ENCODE peak calls at places on chromosomes 6 and 20, in seven cellular contexts. O, W, D, H, F, B and R are unnamed samples.
A peak's percentile ranks its signal among the peaks of the same experiment; 100 is the strongest.

GRCh38 chr20:41137412-41138216 is at the start of gene PLCG1:
- DNase-seq in D (peak; percentile 87), W (peak; percentile 47), F (peak; percentile 86), O (peak; percentile 30), B (peak; percentile 86), H (peak; percentile 91), R (no peak)

GRCh38 chr20:58598271-58599015 is 52.6 kb upstream of the STX16 start:
- DNase-seq in H (no peak), O (no peak), W (peak; percentile 16), D (peak; percentile 64), B (no peak), F (peak; percentile 68), R (no peak)

GRCh38 chr20:53708129-53708968 is 114.7 kb upstream of the ZNF217 start:
- DNase-seq in D (no peak), F (no peak), O (no peak), B (no peak), W (peak; percentile 91), H (no peak), R (peak; percentile 80)

GRCh38 chr6:17101422-17102257 is at the start of gene STMND1:
- DNase-seq in W (peak; percentile 22), D (peak; percentile 42), H (peak; percentile 68), F (peak; percentile 25), B (peak; percentile 21), O (no peak), R (no peak)

GRCh38 chr6:96015791-96016776 is at the start of gene FUT9:
- DNase-seq in H (peak; percentile 85), W (peak; percentile 1), O (no peak), B (peak; percentile 78), D (no peak), F (no peak), R (no peak)

GRCh38 chr20:25308083-25308491 is 60.2 kb downstream of the PYGB start:
- DNase-seq in F (no peak), W (no peak), B (no peak), H (no peak), D (no peak), O (no peak), R (no peak)

GRCh38 chr20:49916146-49917002 is 1.0 kb upstream of the SPATA2 start:
- DNase-seq in D (no peak), F (no peak), W (peak; percentile 16), O (no peak), B (no peak), H (no peak), R (no peak)

GRCh38 chr6:167856999-167857660 is 30.4 kb downstream of the AFDN start:
- DNase-seq in F (no peak), W (peak; percentile 54), B (no peak), O (no peak), H (peak; percentile 58), D (no peak), R (peak; percentile 60)

GRCh38 chr6:148747145-148747492 is 289 bp downstream of the UST start:
- DNase-seq in F (peak; percentile 52), B (peak; percentile 54), O (no peak), W (peak; percentile 19), H (peak; percentile 49), D (peak; percentile 65), R (no peak)

GRCh38 chr6:31915351-31915750 is 12.2 kb upstream of the C2 start:
- DNase-seq in F (no peak), H (no peak), W (no peak), O (no peak), B (no peak), D (no peak), R (no peak)

GRCh38 chr20:21505161-21505809 is 8.6 kb downstream of the NKX2-2 start:
- DNase-seq in B (peak; percentile 78), D (peak; percentile 55), O (no peak), W (no peak), F (peak; percentile 48), H (peak; percentile 90), R (no peak)

GRCh38 chr6:47681201-47681990 is 17.0 kb upstream of the ADGRF4 start:
- DNase-seq in H (no peak), W (no peak), B (no peak), F (no peak), O (no peak), D (no peak), R (no peak)

GRCh38 chr6:78383968-78384367 is 483.4 kb upstream of the IRAK1BP1 start:
- DNase-seq in F (no peak), B (no peak), O (no peak), D (no peak), W (no peak), H (no peak), R (no peak)

GRCh38 chr6:106684011-106684410 is 54.6 kb downstream of the QRSL1 start:
- DNase-seq in B (no peak), D (no peak), H (no peak), W (no peak), O (no peak), F (no peak), R (no peak)

GRCh38 chr20:21528870-21529269 is 15.0 kb upstream of the NKX2-2 start:
- DNase-seq in O (no peak), B (no peak), H (peak; percentile 26), D (no peak), W (no peak), F (no peak), R (no peak)

GRCh38 chr6:141956046-141956761 is 176.5 kb upstream of the GJE1 start:
- DNase-seq in W (no peak), O (no peak), H (no peak), D (peak; percentile 24), F (no peak), B (no peak), R (peak; percentile 3)

GRCh38 chr6:44704240-44705150 is 317.0 kb downstream of the CDC5L start:
- DNase-seq in O (no peak), D (no peak), F (no peak), W (no peak), B (no peak), H (no peak), R (no peak)

GRCh38 chr6:165884813-165885765 is 222.0 kb upstream of the PDE10A start:
- DNase-seq in F (peak; percentile 81), H (peak; percentile 94), D (peak; percentile 80), W (peak; percentile 26), B (peak; percentile 73), O (no peak), R (no peak)

GRCh38 chr6:83708970-83709747 is at the start of gene SNAP91:
- DNase-seq in O (no peak), W (no peak), B (peak; percentile 80), D (peak; percentile 32), H (peak; percentile 90), F (no peak), R (no peak)

GRCh38 chr6:44180886-44181285 is 22.3 kb downstream of the CAPN11 start:
- DNase-seq in F (no peak), W (no peak), H (no peak), B (no peak), D (no peak), O (no peak), R (no peak)

GRCh38 chr6:108608453-108609275 is 47.9 kb downstream of the FOXO3 start:
- DNase-seq in H (no peak), F (no peak), W (no peak), B (no peak), O (no peak), D (no peak), R (no peak)

GRCh38 chr6:15539722-15540270 is 123.0 kb downstream of the DTNBP1 start:
- DNase-seq in D (no peak), B (no peak), W (no peak), F (no peak), H (no peak), O (no peak), R (peak; percentile 20)

GRCh38 chr6:110435052-110435602 is 19.8 kb upstream of the DDO start:
- DNase-seq in W (no peak), F (no peak), H (no peak), D (no peak), B (no peak), O (no peak), R (no peak)
- H3K4me3 ChIP-seq in W (no peak overlapping the region), F (no peak overlapping the region), H (no peak overlapping the region), D (no peak overlapping the region), B (no peak overlapping the region), O (no peak overlapping the region), R (no peak overlapping the region)

GRCh38 chr6:28586273-28586672 is 60.6 kb downstream of the GPX5 start:
- DNase-seq in D (no peak), H (peak; percentile 47), B (no peak), F (no peak), O (no peak), W (no peak), R (no peak)

GRCh38 chr6:28587746-28588075 is 62.0 kb downstream of the GPX5 start:
- DNase-seq in D (no peak), O (no peak), H (no peak), W (peak; percentile 33), F (no peak), B (no peak), R (no peak)

GRCh38 chr6:28587011-28587745 is 61.5 kb downstream of the GPX5 start:
- DNase-seq in W (peak; percentile 61), B (no peak), H (peak; percentile 91), D (peak; percentile 57), O (no peak), F (peak; percentile 36), R (no peak)

GRCh38 chr6:28589234-28589951 is 63.7 kb downstream of the GPX5 start:
- DNase-seq in W (peak; percentile 91), O (no peak), D (no peak), F (no peak), H (peak; percentile 97), B (peak; percentile 67), R (peak; percentile 77)

GRCh38 chr6:28589952-28590340 is 64.3 kb downstream of the GPX5 start:
- DNase-seq in H (peak; percentile 45), F (no peak), B (no peak), D (peak; percentile 24), W (no peak), O (no peak), R (no peak)
- H3K4me3 ChIP-seq in H (peak overlapping the region; percentile 72), F (peak overlapping the region; percentile 24), B (peak overlapping the region; percentile 78), D (no peak overlapping the region), W (peak overlapping the region; percentile 45), O (no peak overlapping the region), R (peak overlapping the region; percentile 35)

DNA sequence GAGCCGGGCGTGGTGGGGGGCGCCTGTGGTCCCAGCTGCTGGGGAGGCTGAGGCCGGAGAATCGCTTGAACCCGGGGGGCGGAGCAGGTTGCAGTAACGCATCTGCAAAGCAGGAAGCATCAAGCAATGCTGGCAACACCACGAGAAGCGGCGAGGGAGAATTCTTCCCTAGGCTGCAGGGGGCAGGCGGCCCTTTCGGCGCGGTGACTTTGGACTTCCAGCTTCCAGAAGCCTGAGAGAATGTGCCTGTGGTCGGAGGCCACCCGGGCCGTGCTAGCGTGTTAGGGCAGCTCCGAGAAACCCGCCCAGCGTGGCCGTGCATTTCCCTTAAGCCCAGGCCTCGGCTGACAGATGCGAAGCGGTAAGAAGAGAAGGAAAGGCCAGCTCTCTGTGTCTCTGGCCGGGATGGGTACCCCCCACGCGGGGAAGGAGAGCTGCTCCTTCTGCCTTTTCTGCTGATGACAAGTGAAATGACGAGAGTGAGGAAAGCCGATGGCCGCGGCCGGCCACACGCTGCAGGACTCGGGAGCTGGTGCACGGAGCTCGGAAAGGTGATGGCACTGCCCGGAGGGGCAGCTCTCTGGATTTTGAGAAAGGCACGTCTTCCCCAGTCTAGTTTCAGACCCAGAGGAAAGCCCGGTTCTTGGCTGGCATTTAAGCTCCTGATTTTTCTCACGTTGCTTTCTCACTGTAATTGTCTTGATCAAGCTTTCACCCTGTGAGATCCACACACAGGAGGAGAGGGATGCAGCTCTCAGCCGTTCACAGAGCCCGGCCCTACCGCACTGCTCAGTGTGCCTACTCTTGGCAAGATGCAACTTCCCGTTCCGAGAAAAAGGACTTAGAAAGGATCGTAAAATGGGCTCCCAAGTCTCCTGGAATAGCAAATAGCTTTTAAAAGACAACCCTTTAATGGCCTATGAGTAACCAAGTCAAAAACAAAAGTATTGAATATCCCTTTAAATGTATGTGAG is 68.3 kb upstream of the EXOC2 start:
- DNase-seq in D (no peak), H (peak; percentile 21), B (no peak), F (no peak), O (no peak), W (no peak), R (no peak)
- H3K4me3 ChIP-seq in D (no peak overlapping the region), H (no peak overlapping the region), B (no peak overlapping the region), F (no peak overlapping the region), O (no peak overlapping the region), W (no peak overlapping the region), R (no peak overlapping the region)

GRCh38 chr6:28807682-28808280 is 116.0 kb downstream of the TRIM27 start:
- DNase-seq in F (no peak), B (no peak), D (no peak), O (no peak), H (peak; percentile 90), W (peak; percentile 18), R (no peak)
- H3K4me3 ChIP-seq in F (no peak overlapping the region), B (no peak overlapping the region), D (no peak overlapping the region), O (no peak overlapping the region), H (peak overlapping the region; percentile 52), W (peak overlapping the region; percentile 54), R (peak overlapping the region; percentile 33)